ENCODE peak calls at places on chromosomes 11 and 22, in eight cellular contexts. One of them, this sample, is unnamed.

GRCh38 chr11:13316528-13316961 is 39.0 kb downstream of the BMAL1 start:
- DNase-seq in spleen: no peak
- DNase-seq in CD4-positive, CD25-positive, alpha-beta regulatory T cell: no peak
- DNase-seq in neuronal stem cell: no peak
- DNase-seq in CD8-positive, alpha-beta T cell: no peak
- DNase-seq in A549: no peak
- DNase-seq in right cardiac atrium: peak; percentile 82
- DNase-seq in lower lobe of right lung: peak; percentile 66
- DNase-seq in this sample: no peak

GRCh38 chr22:38941488-38941987 is 15.9 kb upstream of the APOBEC3A start:
- DNase-seq in spleen: no peak
- DNase-seq in CD4-positive, CD25-positive, alpha-beta regulatory T cell: peak; percentile 48
- DNase-seq in neuronal stem cell: no peak
- DNase-seq in CD8-positive, alpha-beta T cell: no peak
- DNase-seq in A549: no peak
- DNase-seq in right cardiac atrium: no peak
- DNase-seq in lower lobe of right lung: peak; percentile 78
- DNase-seq in this sample: no peak

GRCh38 chr11:128521697-128522062 is 65.7 kb downstream of the ETS1 start:
- DNase-seq in spleen: peak; percentile 87
- DNase-seq in CD4-positive, CD25-positive, alpha-beta regulatory T cell: peak; percentile 64
- DNase-seq in neuronal stem cell: no peak
- DNase-seq in CD8-positive, alpha-beta T cell: peak; percentile 72
- DNase-seq in A549: no peak
- DNase-seq in right cardiac atrium: peak; percentile 67
- DNase-seq in lower lobe of right lung: peak; percentile 51
- DNase-seq in this sample: no peak

GRCh38 chr11:43687120-43687791 is 6.7 kb downstream of the HSD17B12 start:
- DNase-seq in spleen: no peak
- DNase-seq in CD4-positive, CD25-positive, alpha-beta regulatory T cell: no peak
- DNase-seq in neuronal stem cell: no peak
- DNase-seq in CD8-positive, alpha-beta T cell: no peak
- DNase-seq in A549: no peak
- DNase-seq in right cardiac atrium: peak; percentile 72
- DNase-seq in lower lobe of right lung: peak; percentile 51
- DNase-seq in this sample: peak; percentile 77

GRCh38 chr11:65440831-65441499 is 18.4 kb downstream of the NEAT1 start:
- DNase-seq in spleen: peak; percentile 71
- DNase-seq in CD4-positive, CD25-positive, alpha-beta regulatory T cell: peak; percentile 44
- DNase-seq in neuronal stem cell: no peak
- DNase-seq in CD8-positive, alpha-beta T cell: no peak
- DNase-seq in A549: no peak
- DNase-seq in right cardiac atrium: no peak
- DNase-seq in lower lobe of right lung: no peak
- DNase-seq in this sample: peak; percentile 58

GRCh38 chr11:6833329-6833728 is 12.2 kb upstream of the OR10A5 start:
- DNase-seq in spleen: no peak
- DNase-seq in CD4-positive, CD25-positive, alpha-beta regulatory T cell: no peak
- DNase-seq in neuronal stem cell: no peak
- DNase-seq in CD8-positive, alpha-beta T cell: no peak
- DNase-seq in A549: no peak
- DNase-seq in right cardiac atrium: no peak
- DNase-seq in lower lobe of right lung: no peak
- DNase-seq in this sample: no peak

GRCh38 chr11:22192289-22192641 is 620 bp upstream of the ANO5 start:
- DNase-seq in spleen: no peak
- DNase-seq in CD4-positive, CD25-positive, alpha-beta regulatory T cell: no peak
- DNase-seq in neuronal stem cell: no peak
- DNase-seq in CD8-positive, alpha-beta T cell: no peak
- DNase-seq in A549: peak; percentile 66
- DNase-seq in right cardiac atrium: peak; percentile 43
- DNase-seq in lower lobe of right lung: no peak
- DNase-seq in this sample: no peak

GRCh38 chr22:43014062-43014875 is 680 bp downstream of the PACSIN2 start:
- DNase-seq in spleen: peak; percentile 91
- DNase-seq in CD4-positive, CD25-positive, alpha-beta regulatory T cell: peak; percentile 30
- DNase-seq in neuronal stem cell: peak; percentile 54
- DNase-seq in CD8-positive, alpha-beta T cell: peak; percentile 53
- DNase-seq in A549: no peak
- DNase-seq in right cardiac atrium: peak; percentile 77
- DNase-seq in lower lobe of right lung: peak; percentile 73
- DNase-seq in this sample: no peak

GRCh38 chr11:12885717-12886226 is 123.3 kb upstream of the RASSF10 start:
- DNase-seq in spleen: no peak
- DNase-seq in CD4-positive, CD25-positive, alpha-beta regulatory T cell: no peak
- DNase-seq in neuronal stem cell: no peak
- DNase-seq in CD8-positive, alpha-beta T cell: no peak
- DNase-seq in A549: no peak
- DNase-seq in right cardiac atrium: no peak
- DNase-seq in lower lobe of right lung: no peak
- DNase-seq in this sample: no peak

GRCh38 chr11:69285091-69285490 is 8.9 kb upstream of the MYEOV start:
- DNase-seq in spleen: no peak
- DNase-seq in CD4-positive, CD25-positive, alpha-beta regulatory T cell: no peak
- DNase-seq in neuronal stem cell: no peak
- DNase-seq in CD8-positive, alpha-beta T cell: no peak
- DNase-seq in A549: no peak
- DNase-seq in right cardiac atrium: no peak
- DNase-seq in lower lobe of right lung: no peak
- DNase-seq in this sample: no peak

GRCh38 chr11:107770546-107770945 is 58.7 kb upstream of the SLN start:
- DNase-seq in spleen: no peak
- DNase-seq in CD4-positive, CD25-positive, alpha-beta regulatory T cell: no peak
- DNase-seq in neuronal stem cell: no peak
- DNase-seq in CD8-positive, alpha-beta T cell: no peak
- DNase-seq in A549: no peak
- DNase-seq in right cardiac atrium: no peak
- DNase-seq in lower lobe of right lung: no peak
- DNase-seq in this sample: no peak

GRCh38 chr22:30092686-30093085 is 12.4 kb downstream of the HORMAD2 start:
- DNase-seq in spleen: no peak
- DNase-seq in CD4-positive, CD25-positive, alpha-beta regulatory T cell: no peak
- DNase-seq in neuronal stem cell: no peak
- DNase-seq in CD8-positive, alpha-beta T cell: no peak
- DNase-seq in A549: no peak
- DNase-seq in right cardiac atrium: no peak
- DNase-seq in lower lobe of right lung: no peak
- DNase-seq in this sample: no peak

GRCh38 chr22:42966389-42966998 is 48.5 kb downstream of the PACSIN2 start:
- DNase-seq in spleen: no peak
- DNase-seq in CD4-positive, CD25-positive, alpha-beta regulatory T cell: no peak
- DNase-seq in neuronal stem cell: no peak
- DNase-seq in CD8-positive, alpha-beta T cell: no peak
- DNase-seq in A549: no peak
- DNase-seq in right cardiac atrium: no peak
- DNase-seq in lower lobe of right lung: no peak
- DNase-seq in this sample: no peak

GRCh38 chr11:69101100-69101791 is 52.5 kb downstream of the TPCN2 start:
- DNase-seq in spleen: peak; percentile 93
- DNase-seq in CD4-positive, CD25-positive, alpha-beta regulatory T cell: peak; percentile 63
- DNase-seq in neuronal stem cell: peak; percentile 56
- DNase-seq in CD8-positive, alpha-beta T cell: peak; percentile 85
- DNase-seq in A549: peak; percentile 91
- DNase-seq in right cardiac atrium: peak; percentile 89
- DNase-seq in lower lobe of right lung: peak; percentile 89
- DNase-seq in this sample: peak; percentile 69

GRCh38 chr11:68215087-68215445 is 2.0 kb upstream of the KMT5B start:
- DNase-seq in spleen: no peak
- DNase-seq in CD4-positive, CD25-positive, alpha-beta regulatory T cell: peak; percentile 38
- DNase-seq in neuronal stem cell: no peak
- DNase-seq in CD8-positive, alpha-beta T cell: no peak
- DNase-seq in A549: no peak
- DNase-seq in right cardiac atrium: no peak
- DNase-seq in lower lobe of right lung: peak; percentile 67
- DNase-seq in this sample: no peak

GRCh38 chr22:24486501-24486921 is 8.6 kb upstream of the UPB1 start:
- DNase-seq in spleen: no peak
- DNase-seq in CD4-positive, CD25-positive, alpha-beta regulatory T cell: peak; percentile 31
- DNase-seq in neuronal stem cell: no peak
- DNase-seq in CD8-positive, alpha-beta T cell: no peak
- DNase-seq in A549: peak; percentile 19
- DNase-seq in right cardiac atrium: no peak
- DNase-seq in lower lobe of right lung: no peak
- DNase-seq in this sample: no peak

GRCh38 chr11:71489311-71490043 is 36.5 kb downstream of the NADSYN1 start:
- DNase-seq in spleen: no peak
- DNase-seq in CD4-positive, CD25-positive, alpha-beta regulatory T cell: peak; percentile 15
- DNase-seq in neuronal stem cell: no peak
- DNase-seq in CD8-positive, alpha-beta T cell: no peak
- DNase-seq in A549: peak; percentile 27
- DNase-seq in right cardiac atrium: no peak
- DNase-seq in lower lobe of right lung: no peak
- DNase-seq in this sample: no peak

GRCh38 chr11:81222491-81222890 is 1511.2 kb downstream of the FAM181B start:
- DNase-seq in spleen: no peak
- DNase-seq in CD4-positive, CD25-positive, alpha-beta regulatory T cell: no peak
- DNase-seq in neuronal stem cell: no peak
- DNase-seq in CD8-positive, alpha-beta T cell: no peak
- DNase-seq in A549: no peak
- DNase-seq in right cardiac atrium: no peak
- DNase-seq in lower lobe of right lung: no peak
- DNase-seq in this sample: no peak

GRCh38 chr11:26958005-26958404 is 35.9 kb upstream of the FIBIN start:
- DNase-seq in spleen: no peak
- DNase-seq in CD4-positive, CD25-positive, alpha-beta regulatory T cell: no peak
- DNase-seq in neuronal stem cell: no peak
- DNase-seq in CD8-positive, alpha-beta T cell: no peak
- DNase-seq in A549: no peak
- DNase-seq in right cardiac atrium: no peak
- DNase-seq in lower lobe of right lung: no peak
- DNase-seq in this sample: no peak

GRCh38 chr11:26950260-26950719 is 43.6 kb upstream of the FIBIN start:
- DNase-seq in spleen: no peak
- DNase-seq in CD4-positive, CD25-positive, alpha-beta regulatory T cell: no peak
- DNase-seq in neuronal stem cell: no peak
- DNase-seq in CD8-positive, alpha-beta T cell: no peak
- DNase-seq in A549: no peak
- DNase-seq in right cardiac atrium: no peak
- DNase-seq in lower lobe of right lung: peak; percentile 34
- DNase-seq in this sample: no peak

GRCh38 chr11:26951849-26952515 is 41.9 kb upstream of the FIBIN start:
- DNase-seq in spleen: no peak
- DNase-seq in CD4-positive, CD25-positive, alpha-beta regulatory T cell: no peak
- DNase-seq in neuronal stem cell: no peak
- DNase-seq in CD8-positive, alpha-beta T cell: no peak
- DNase-seq in A549: no peak
- DNase-seq in right cardiac atrium: no peak
- DNase-seq in lower lobe of right lung: no peak
- DNase-seq in this sample: no peak

GRCh38 chr11:26949846-26950245 is 44.1 kb upstream of the FIBIN start:
- DNase-seq in spleen: no peak
- DNase-seq in CD4-positive, CD25-positive, alpha-beta regulatory T cell: no peak
- DNase-seq in neuronal stem cell: no peak
- DNase-seq in CD8-positive, alpha-beta T cell: no peak
- DNase-seq in A549: no peak
- DNase-seq in right cardiac atrium: no peak
- DNase-seq in lower lobe of right lung: no peak
- DNase-seq in this sample: no peak

DNA sequence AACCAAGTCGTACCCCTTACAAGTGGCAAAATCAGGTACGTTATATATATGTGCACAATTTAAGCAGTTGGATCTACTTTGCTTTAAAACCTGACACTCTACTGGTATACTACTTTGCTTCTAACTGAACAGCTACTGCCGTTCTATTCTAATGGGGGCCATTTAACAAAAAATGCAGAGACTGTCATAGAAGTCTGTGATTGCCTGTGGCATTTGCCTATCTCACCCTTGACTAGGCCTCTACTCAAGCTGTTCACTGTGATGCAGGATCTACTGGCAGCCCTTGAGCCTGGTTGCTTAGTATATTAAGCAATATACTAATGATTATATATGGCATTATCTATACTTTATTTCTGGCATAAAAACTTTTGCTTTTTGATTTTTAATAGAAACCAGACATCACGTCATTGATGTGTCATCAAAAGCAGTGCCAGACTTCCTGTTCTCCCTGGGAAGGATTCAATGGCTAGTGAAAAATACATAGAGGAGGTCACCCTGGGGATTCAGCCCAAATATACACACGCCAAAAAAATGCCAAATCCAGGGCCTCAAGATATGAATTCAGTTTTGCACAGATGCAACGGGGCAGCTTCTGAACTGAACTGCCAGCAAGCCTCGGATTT is 40.0 kb upstream of the FIBIN start:
- DNase-seq in spleen: no peak
- DNase-seq in CD4-positive, CD25-positive, alpha-beta regulatory T cell: no peak
- DNase-seq in neuronal stem cell: no peak
- DNase-seq in CD8-positive, alpha-beta T cell: no peak
- DNase-seq in A549: no peak
- DNase-seq in right cardiac atrium: no peak
- DNase-seq in lower lobe of right lung: no peak
- DNase-seq in this sample: no peak
- H3K27ac ChIP-seq in spleen: no peak overlapping the region
- H3K27ac ChIP-seq in CD4-positive, CD25-positive, alpha-beta regulatory T cell: no peak overlapping the region
- H3K27ac ChIP-seq in neuronal stem cell: no peak overlapping the region
- H3K27ac ChIP-seq in CD8-positive, alpha-beta T cell: no peak overlapping the region
- H3K27ac ChIP-seq in A549: no peak overlapping the region
- H3K27ac ChIP-seq in right cardiac atrium: no peak overlapping the region
- H3K27ac ChIP-seq in lower lobe of right lung: no peak overlapping the region
- H3K27ac ChIP-seq in this sample: no peak overlapping the region

GRCh38 chr11:130213979-130214281 is 54.3 kb downstream of the ST14 start:
- DNase-seq in spleen: no peak
- DNase-seq in CD4-positive, CD25-positive, alpha-beta regulatory T cell: no peak
- DNase-seq in neuronal stem cell: no peak
- DNase-seq in CD8-positive, alpha-beta T cell: peak; percentile 43
- DNase-seq in A549: no peak
- DNase-seq in right cardiac atrium: no peak
- DNase-seq in lower lobe of right lung: no peak
- DNase-seq in this sample: no peak
- H3K4me1 ChIP-seq in spleen: peaks cover 8% of the 10 kb centered on the region
- H3K4me1 ChIP-seq in CD4-positive, CD25-positive, alpha-beta regulatory T cell: peaks cover 4% of the 10 kb centered on the region
- H3K4me1 ChIP-seq in neuronal stem cell: peaks cover 9% of the 10 kb centered on the region
- H3K4me1 ChIP-seq in CD8-positive, alpha-beta T cell: no peaks in the 10 kb centered on the region
- H3K4me1 ChIP-seq in A549: no peaks in the 10 kb centered on the region
- H3K4me1 ChIP-seq in right cardiac atrium: no peaks in the 10 kb centered on the region
- H3K4me1 ChIP-seq in lower lobe of right lung: peaks cover 9% of the 10 kb centered on the region
- H3K4me1 ChIP-seq in this sample: no peaks in the 10 kb centered on the region

DNA sequence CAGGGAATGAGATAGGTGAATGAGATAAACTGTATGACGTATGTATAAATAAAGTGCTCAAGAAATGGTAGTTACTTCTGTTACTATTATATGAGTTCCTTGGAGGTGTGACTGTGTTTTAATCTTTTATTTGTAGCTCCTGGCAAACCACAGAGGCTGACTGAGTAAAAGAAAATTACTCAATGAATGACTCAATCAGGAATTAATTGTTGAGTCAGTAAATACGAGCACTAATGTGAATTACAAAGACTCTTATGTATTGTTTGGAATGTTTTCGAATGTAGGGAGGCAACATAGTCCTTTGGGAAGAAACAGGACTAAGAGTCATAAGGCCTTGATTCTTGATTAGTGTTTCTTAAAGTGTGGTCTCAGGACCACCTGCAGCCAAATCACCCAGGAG is 51.1 kb upstream of the BLID start:
- DNase-seq in spleen: no peak
- DNase-seq in CD4-positive, CD25-positive, alpha-beta regulatory T cell: no peak
- DNase-seq in neuronal stem cell: no peak
- DNase-seq in CD8-positive, alpha-beta T cell: no peak
- DNase-seq in A549: no peak
- DNase-seq in right cardiac atrium: no peak
- DNase-seq in lower lobe of right lung: no peak
- DNase-seq in this sample: no peak
- H3K4me3 ChIP-seq in spleen: no peak overlapping the region
- H3K4me3 ChIP-seq in CD4-positive, CD25-positive, alpha-beta regulatory T cell: no peak overlapping the region
- H3K4me3 ChIP-seq in neuronal stem cell: no peak overlapping the region
- H3K4me3 ChIP-seq in CD8-positive, alpha-beta T cell: no peak overlapping the region
- H3K4me3 ChIP-seq in A549: no peak overlapping the region
- H3K4me3 ChIP-seq in right cardiac atrium: no peak overlapping the region
- H3K4me3 ChIP-seq in lower lobe of right lung: no peak overlapping the region
- H3K4me3 ChIP-seq in this sample: no peak overlapping the region

GRCh38 chr11:59142530-59143507 is at the start of gene FAM111A:
- DNase-seq in spleen: peak; percentile 97
- DNase-seq in CD4-positive, CD25-positive, alpha-beta regulatory T cell: peak; percentile 94
- DNase-seq in neuronal stem cell: peak; percentile 57
- DNase-seq in CD8-positive, alpha-beta T cell: peak; percentile 88
- DNase-seq in A549: peak; percentile 81
- DNase-seq in right cardiac atrium: peak; percentile 95
- DNase-seq in lower lobe of right lung: peak; percentile 95
- DNase-seq in this sample: peak; percentile 90
- H3K27ac ChIP-seq in spleen: peak within 1 kb of the TSS; percentile 98
- H3K27ac ChIP-seq in CD4-positive, CD25-positive, alpha-beta regulatory T cell: peak within 1 kb of the TSS; percentile 93
- H3K27ac ChIP-seq in neuronal stem cell: peak within 1 kb of the TSS; percentile 44
- H3K27ac ChIP-seq in CD8-positive, alpha-beta T cell: peak within 1 kb of the TSS; percentile 81
- H3K27ac ChIP-seq in A549: peak within 1 kb of the TSS; percentile 81
- H3K27ac ChIP-seq in right cardiac atrium: peak within 1 kb of the TSS; percentile 96
- H3K27ac ChIP-seq in lower lobe of right lung: peak within 1 kb of the TSS; percentile 96
- H3K27ac ChIP-seq in this sample: peak within 1 kb of the TSS; percentile 88

This sample was measured in right atrium auricular region.